ENCODE peak calls at places on chromosomes 1 and 21, in five cellular contexts. H is mammary epithelial cell, W is midbrain, Y is GM04504, O is NCI-H2029. G is an unnamed sample.

GRCh38 chr1:174550296-174550695 is 102.5 kb downstream of the GPR52 start:
- DNase-seq in H (peak), W (no peak), Y (no peak), O (no peak), G (no peak)

GRCh38 chr1:38489844-38490270 is 369.7 kb downstream of the RRAGC start:
- DNase-seq in H (no peak), W (peak), Y (no peak), O (peak), G (no peak)

GRCh38 chr1:65003316-65003664 is 36.9 kb upstream of the JAK1 start:
- DNase-seq in H (no peak), W (no peak), Y (no peak), O (no peak), G (no peak)

GRCh38 chr1:107430540-107431228 is 289.8 kb downstream of the NTNG1 start:
- DNase-seq in H (peak), W (peak), Y (no peak), O (peak), G (peak)

GRCh38 chr1:76950306-76950705 is 83.0 kb downstream of the ST6GALNAC5 start:
- DNase-seq in H (no peak), W (no peak), Y (no peak), O (no peak), G (no peak)

GRCh38 chr1:156373546-156373945 is 4.5 kb downstream of the RHBG start:
- DNase-seq in H (no peak), W (no peak), Y (no peak), O (no peak), G (no peak)

GRCh38 chr1:168453056-168453455 is 90.7 kb downstream of the XCL2 start:
- DNase-seq in H (no peak), W (no peak), Y (no peak), O (no peak), G (no peak)

GRCh38 chr1:230328342-230329015 is 97.7 kb downstream of the PGBD5 start:
- DNase-seq in H (peak), W (no peak), Y (no peak), O (no peak), G (no peak)

GRCh38 chr1:233368106-233368783 is 40.7 kb downstream of the MAP3K21 start:
- DNase-seq in H (no peak), W (no peak), Y (no peak), O (no peak), G (peak)

GRCh38 chr1:93818570-93818959 is 60.4 kb downstream of the DNTTIP2 start:
- DNase-seq in H (no peak), W (no peak), Y (no peak), O (no peak), G (no peak)

GRCh38 chr1:154851392-154852177 is 18.5 kb downstream of the KCNN3 start:
- DNase-seq in H (no peak), W (no peak), Y (no peak), O (no peak), G (no peak)

GRCh38 chr1:32500387-32501209 is 35.7 kb downstream of the ZBTB8B start:
- DNase-seq in H (peak), W (peak), Y (no peak), O (peak), G (peak)

GRCh38 chr1:68149907-68150306 is 82.4 kb downstream of the WLS start:
- DNase-seq in H (no peak), W (no peak), Y (no peak), O (no peak), G (no peak)

GRCh38 chr1:180231506-180232420 is 1.7 kb downstream of the LHX4 start:
- DNase-seq in H (peak), W (no peak), Y (no peak), O (no peak), G (no peak)

GRCh38 chr21:38027901-38028300 is 111.6 kb upstream of the KCNJ6 start:
- DNase-seq in H (peak), W (no peak), Y (peak), O (no peak), G (peak)

GRCh38 chr21:42484966-42485365 is 11.1 kb downstream of the RSPH1 start:
- DNase-seq in H (no peak), W (no peak), Y (no peak), O (no peak), G (no peak)

GRCh38 chr1:78303620-78304019 is 187.2 kb upstream of the PTGFR start:
- DNase-seq in H (peak), W (no peak), Y (peak), O (no peak), G (peak)

GRCh38 chr21:45328198-45329087 is 40.7 kb upstream of the POFUT2 start:
- DNase-seq in H (no peak), W (no peak), Y (no peak), O (no peak), G (no peak)

GRCh38 chr1:192609110-192610079 is 26.6 kb upstream of the RGS13 start:
- DNase-seq in H (no peak), W (peak), Y (no peak), O (no peak), G (no peak)

GRCh38 chr1:152967201-152967600 is 3.2 kb upstream of the SPRR4 start:
- DNase-seq in H (peak), W (no peak), Y (no peak), O (no peak), G (no peak)

GRCh38 chr1:16984717-16985116 is 4.3 kb upstream of the MFAP2 start:
- DNase-seq in H (peak), W (peak), Y (peak), O (no peak), G (peak)

GRCh38 chr1:229271448-229272120 is 673 bp downstream of the RAB4A start:
- DNase-seq in H (no peak), W (peak), Y (no peak), O (peak), G (no peak)

GRCh38 chr1:69993787-69994186 is 211.6 kb downstream of the LRRC40 start:
- DNase-seq in H (no peak), W (no peak), Y (peak), O (no peak), G (no peak)

GRCh38 chr1:85278853-85279314 is 2.5 kb upstream of the BCL10 start:
- DNase-seq in H (peak), W (no peak), Y (peak), O (no peak), G (peak)

GRCh38 chr21:45739218-45740087 is 95.9 kb downstream of the PCBP3 start:
- DNase-seq in H (no peak), W (no peak), Y (no peak), O (no peak), G (no peak)

GRCh38 chr1:119903443-119903835 is 7.1 kb upstream of the ADAM30 start:
- DNase-seq in H (no peak), W (no peak), Y (no peak), O (no peak), G (no peak)